ENCODE peak calls at places on chromosome 9, in five cellular contexts. S, K, N, X and Q are unnamed samples.

GRCh38 chr9:125999504-125999881 is 252.3 kb downstream of the PBX3 start:
- DNase-seq in N (no peak), S (no peak), K (no peak), X (no peak), Q (no peak)

GRCh38 chr9:101485873-101486692 is 47.6 kb upstream of the RNF20 start:
- DNase-seq in X (no peak), S (peak), K (no peak), N (no peak), Q (no peak)

GRCh38 chr9:21995652-21996275 is 1.2 kb downstream of the CDKN2B-AS1 start:
- DNase-seq in N (no peak), S (peak), X (peak), K (peak), Q (peak)

GRCh38 chr9:112380771-112381181 is 868 bp downstream of the HSDL2 start:
- DNase-seq in K (peak), N (no peak), S (peak), X (peak), Q (peak)

GRCh38 chr9:70220216-70220615 is 38.6 kb upstream of the SMC5 start:
- DNase-seq in K (no peak), X (no peak), N (no peak), S (no peak), Q (no peak)

GRCh38 chr9:37650299-37650872 is 368 bp upstream of the FRMPD1 start:
- DNase-seq in S (no peak), K (no peak), N (no peak), X (no peak), Q (no peak)

GRCh38 chr9:84600739-84601138 is 68.8 kb upstream of the NTRK2 start:
- DNase-seq in K (no peak), S (no peak), N (no peak), X (no peak), Q (no peak)

GRCh38 chr9:94586814-94587213 is 6.8 kb downstream of the FBP2 start:
- DNase-seq in S (no peak), X (no peak), K (no peak), N (no peak), Q (no peak)

GRCh38 chr9:74951725-74952151 is 974 bp downstream of the C9orf40 start:
- DNase-seq in S (peak), X (peak), N (no peak), K (peak), Q (peak)

GRCh38 chr9:1173211-1173610 is 123.1 kb downstream of the DMRT2 start:
- DNase-seq in S (no peak), N (no peak), X (no peak), K (no peak), Q (no peak)

GRCh38 chr9:4970970-4971641 is 14.0 kb upstream of the JAK2 start:
- DNase-seq in K (peak), N (no peak), X (no peak), S (no peak), Q (peak)

GRCh38 chr9:97740848-97741821 is 44.0 kb upstream of the XPA start:
- DNase-seq in X (no peak), K (peak), N (peak), S (peak), Q (peak)

GRCh38 chr9:120563044-120563443 is 16.9 kb downstream of the CDK5RAP2 start:
- DNase-seq in X (no peak), S (no peak), N (no peak), K (no peak), Q (no peak)

GRCh38 chr9:24035816-24036215 is 209.8 kb upstream of the ELAVL2 start:
- DNase-seq in K (no peak), N (no peak), S (no peak), X (no peak), Q (no peak)

GRCh38 chr9:91160599-91161464 is 200.9 kb downstream of the AUH start:
- DNase-seq in S (no peak), N (no peak), K (no peak), X (no peak), Q (no peak)

GRCh38 chr9:125388978-125389377 is 127.4 kb downstream of the GAPVD1 start:
- DNase-seq in N (no peak), X (no peak), K (no peak), S (no peak), Q (no peak)

GRCh38 chr9:34589656-34590375 is at the start of gene CNTFR:
- DNase-seq in S (no peak), N (no peak), K (no peak), X (no peak), Q (no peak)

GRCh38 chr9:4936823-4937222 is 48.2 kb upstream of the JAK2 start:
- DNase-seq in K (peak), S (no peak), X (no peak), N (no peak), Q (no peak)

GRCh38 chr9:69307446-69308216 is 17.4 kb upstream of the ENTREP1 start:
- DNase-seq in S (peak), K (no peak), N (no peak), X (no peak), Q (no peak)

GRCh38 chr9:92720209-92720765 is 44.3 kb downstream of the BICD2 start:
- DNase-seq in S (no peak), N (no peak), X (no peak), K (no peak), Q (no peak)

GRCh38 chr9:135499326-135500070 is 984 bp upstream of the MRPS2 start:
- DNase-seq in N (peak), X (peak), K (peak), S (peak), Q (peak)

GRCh38 chr9:113625456-113625855 is 161.9 kb downstream of the RGS3 start:
- DNase-seq in X (no peak), S (no peak), K (no peak), N (no peak), Q (no peak)

GRCh38 chr9:82410306-82410705 is 421.7 kb downstream of the SPATA31D1 start:
- DNase-seq in S (no peak), X (no peak), K (no peak), N (no peak), Q (no peak)

GRCh38 chr9:130689937-130690700 is 3.5 kb upstream of the EXOSC2 start:
- DNase-seq in N (peak), K (no peak), S (peak), X (peak), Q (no peak)

GRCh38 chr9:22722492-22722891 is 275.9 kb downstream of the DMRTA1 start:
- DNase-seq in X (no peak), S (no peak), K (no peak), N (no peak), Q (no peak)

GRCh38 chr9:470041-470781 is 255.5 kb downstream of the DOCK8 start:
- DNase-seq in S (peak), K (peak), N (peak), X (peak), Q (peak)

GRCh38 chr9:14372437-14373318 is 58.7 kb upstream of the NFIB start:
- DNase-seq in X (no peak), S (peak), K (no peak), N (peak), Q (no peak)

GRCh38 chr9:125911861-125912260 is 164.7 kb downstream of the PBX3 start:
- DNase-seq in X (no peak), S (no peak), K (no peak), N (no peak), Q (no peak)

GRCh38 chr9:102779341-102779740 is 215.8 kb upstream of the CYLC2 start:
- DNase-seq in S (no peak), K (no peak), X (no peak), N (no peak), Q (no peak)

GRCh38 chr9:33024126-33024965 is 727 bp upstream of the DNAJA1 start:
- DNase-seq in X (peak), K (peak), S (peak), N (no peak), Q (no peak)

GRCh38 chr9:73009649-73010288 is 56.9 kb upstream of the ALDH1A1 start:
- DNase-seq in S (peak), K (no peak), N (no peak), X (no peak), Q (no peak)

GRCh38 chr9:129323999-129324553 is 146.0 kb upstream of the IER5L start:
- DNase-seq in K (no peak), X (no peak), N (no peak), S (no peak), Q (no peak)

GRCh38 chr9:136416914-136417313 is 6.5 kb downstream of the PMPCA start:
- DNase-seq in S (no peak), X (no peak), K (no peak), N (no peak), Q (no peak)

GRCh38 chr9:2116073-2116472 is 100.9 kb downstream of the SMARCA2 start:
- DNase-seq in X (peak), K (peak), N (no peak), S (peak), Q (no peak)

GRCh38 chr9:87644659-87645058 is 81.3 kb upstream of the CTSL start:
- DNase-seq in K (no peak), X (no peak), S (no peak), N (no peak), Q (no peak)

GRCh38 chr9:84959339-84959738 is 289.8 kb downstream of the NTRK2 start:
- DNase-seq in N (no peak), S (no peak), K (no peak), X (no peak), Q (no peak)

GRCh38 chr9:86829496-86830046 is 117.7 kb downstream of the GAS1 start:
- DNase-seq in X (no peak), S (no peak), K (no peak), N (no peak), Q (no peak)

GRCh38 chr9:93207326-93207814 is 23.4 kb downstream of the WNK2 start:
- DNase-seq in S (peak), X (no peak), K (no peak), N (no peak), Q (no peak)

GRCh38 chr9:106941901-106942300 is 78.9 kb downstream of the ZNF462 start:
- DNase-seq in N (no peak), K (no peak), X (no peak), S (no peak), Q (no peak)